ENCODE peak calls at places on chromosomes 12 and 14, in ten cellular contexts. B is OCI-LY7; N is sciatic nerve; D is activated naive CD8-positive, alpha-beta T cell treated with anti-CD3 and anti-CD28 coated beads for 36 hours; Q is head of caudate nucleus; A is MG63; S is mucosa of descending colon; Y is psoas muscle; W is HT1080; F is GM23338. K is an unnamed sample.

GRCh38 chr14:95875831-95876768 is 532 bp upstream of the TUNAR start:
- DNase-seq in N (no peak), W (no peak), Y (no peak), A (no peak), F (peak; percentile 82), S (no peak), Q (no peak), D (peak; percentile 5), B (no peak), K (no peak)

GRCh38 chr14:85178869-85179268 is 351.1 kb upstream of the FLRT2 start:
- DNase-seq in A (no peak), W (no peak), S (no peak), B (no peak), Q (no peak), F (peak; percentile 82), Y (no peak), D (no peak), N (no peak), K (no peak)

GRCh38 chr12:22577667-22578066 is 33.3 kb upstream of the C2CD5 start:
- DNase-seq in Q (no peak), Y (no peak), B (no peak), D (no peak), F (no peak), N (no peak), A (no peak), S (no peak), W (no peak), K (no peak)

GRCh38 chr14:53710615-53711014 is 246.0 kb downstream of the BMP4 start:
- DNase-seq in B (no peak), F (no peak), D (no peak), A (peak; percentile 1), Q (no peak), Y (no peak), N (no peak), S (no peak), W (peak; percentile 39), K (no peak)

GRCh38 chr14:74511966-74512365 is 18.4 kb downstream of the ISCA2 start:
- DNase-seq in Q (no peak), W (no peak), F (no peak), D (no peak), B (no peak), S (no peak), N (no peak), Y (peak; percentile 56), A (peak; percentile 51), K (peak; percentile 48)

GRCh38 chr12:66065146-66065545 is 65.4 kb downstream of the LLPH start:
- DNase-seq in D (no peak), A (no peak), N (no peak), W (no peak), Q (no peak), F (no peak), Y (no peak), S (no peak), B (no peak), K (no peak)

GRCh38 chr12:45215419-45216296 is at the start of gene ANO6:
- DNase-seq in S (peak; percentile 93), B (peak; percentile 89), N (peak; percentile 93), Q (peak; percentile 75), A (peak; percentile 89), D (peak; percentile 86), Y (peak; percentile 93), W (peak; percentile 89), F (peak; percentile 88), K (peak; percentile 94)

GRCh38 chr14:105316968-105317498 is 2.5 kb downstream of the PACS2 start:
- DNase-seq in B (no peak), S (no peak), W (no peak), Y (peak; percentile 68), F (no peak), Q (no peak), D (no peak), A (no peak), N (no peak), K (no peak)

GRCh38 chr14:72704507-72704906 is 189.4 kb downstream of the DPF3 start:
- DNase-seq in W (no peak), D (no peak), Q (no peak), Y (no peak), A (no peak), N (no peak), S (no peak), F (no peak), B (no peak), K (no peak)

GRCh38 chr12:72523754-72524153 is 251.6 kb downstream of the TRHDE start:
- DNase-seq in A (no peak), F (no peak), W (no peak), D (no peak), Q (no peak), N (no peak), Y (no peak), S (no peak), B (peak; percentile 81), K (no peak)

GRCh38 chr14:91876492-91876891 is 9.2 kb upstream of the TC2N start:
- DNase-seq in W (no peak), A (no peak), D (no peak), S (no peak), N (no peak), Y (no peak), F (no peak), B (no peak), Q (no peak), K (peak; percentile 48)

GRCh38 chr12:103503546-103504480 is 8.0 kb upstream of the C12orf42 start:
- DNase-seq in Y (no peak), B (peak; percentile 70), F (peak; percentile 74), A (no peak), Q (peak; percentile 6), S (no peak), D (peak; percentile 45), N (no peak), W (no peak), K (no peak)

GRCh38 chr12:78622529-78623221 is 241.9 kb upstream of the SYT1 start:
- DNase-seq in W (no peak), A (no peak), Y (no peak), D (no peak), S (no peak), N (no peak), Q (no peak), F (no peak), B (no peak), K (no peak)

K was measured in aorta.